ENCODE peak calls at places on chromosome 5, in four cellular contexts. Z, F, L and Y are unnamed samples.

GRCh38 chr5:145162641-145163040 is 672.5 kb downstream of the PRELID2 start:
- DNase-seq in Z (no peak), F (no peak), L (no peak), Y (no peak)

GRCh38 chr5:107670927-107671741 is at the start of gene EFNA5:
- DNase-seq in Z (no peak), F (no peak), L (peak), Y (peak)

GRCh38 chr5:172887735-172888134 is 53.7 kb downstream of the ERGIC1 start:
- DNase-seq in Z (no peak), F (no peak), L (peak), Y (no peak)

GRCh38 chr5:177538876-177539275 is 15.5 kb downstream of the FAM193B start:
- DNase-seq in Z (no peak), F (no peak), L (no peak), Y (no peak)

GRCh38 chr5:60843693-60844428 is at the start of gene ELOVL7:
- DNase-seq in Z (peak), F (peak), L (peak), Y (peak)

GRCh38 chr5:146947181-146947941 is 68.8 kb upstream of the PPP2R2B start:
- DNase-seq in Z (no peak), F (peak), L (peak), Y (no peak)

GRCh38 chr5:75839547-75839946 is 122.3 kb upstream of the POC5 start:
- DNase-seq in Z (no peak), F (no peak), L (no peak), Y (no peak)

GRCh38 chr5:159905496-159905895 is 10.8 kb upstream of the ADRA1B start:
- DNase-seq in Z (no peak), F (no peak), L (peak), Y (no peak)

GRCh38 chr5:153959134-153959957 is 79.4 kb downstream of the FAM114A2 start:
- DNase-seq in Z (peak), F (peak), L (peak), Y (peak)

GRCh38 chr5:56476487-56476856 is 243.3 kb upstream of the ANKRD55 start:
- DNase-seq in Z (no peak), F (no peak), L (no peak), Y (no peak)
- H3K4ac ChIP-seq in Z (no peak), F (no peak), L (no peak), Y (no peak)

DNA sequence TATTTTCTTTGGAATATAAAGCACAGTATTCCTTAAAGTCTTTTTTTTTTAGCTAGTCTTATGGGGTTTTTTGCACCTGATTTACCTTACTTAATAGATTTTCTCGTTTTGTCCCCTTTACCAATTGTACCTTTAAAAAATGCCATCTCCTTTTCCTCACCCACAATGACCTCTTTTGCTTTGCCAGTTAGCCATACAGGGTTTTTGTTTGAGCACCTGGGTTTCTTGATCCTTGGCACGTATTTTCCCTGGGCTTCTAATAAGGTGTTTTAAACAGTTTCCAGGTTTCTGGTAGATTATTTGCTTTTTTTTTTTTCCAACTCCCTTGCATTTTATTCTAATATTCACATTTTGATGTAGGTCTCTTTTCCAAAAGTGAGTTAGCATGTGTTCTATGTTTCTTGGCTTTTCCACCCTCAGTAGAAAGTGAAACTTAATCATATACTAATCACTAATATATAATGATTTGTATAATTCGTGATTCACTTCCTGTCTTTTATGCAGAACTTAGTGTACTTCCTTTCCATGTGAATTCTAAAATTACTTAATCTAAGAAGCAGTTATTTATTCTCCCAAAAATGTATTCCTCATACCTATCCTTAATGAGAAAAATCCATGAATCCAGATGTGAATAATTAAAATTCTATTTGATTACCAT is 673.9 kb upstream of the RGMB start:
- DNase-seq in Z (no peak), F (no peak), L (no peak), Y (no peak)
- H3K4ac ChIP-seq in Z (no peak), F (no peak), L (no peak), Y (no peak)

GRCh38 chr5:168301593-168302388 is 10.3 kb downstream of the WWC1 start:
- DNase-seq in Z (no peak), F (no peak), L (no peak), Y (no peak)

GRCh38 chr5:168296687-168297086 is 5.2 kb downstream of the WWC1 start:
- DNase-seq in Z (no peak), F (no peak), L (no peak), Y (no peak)

GRCh38 chr5:168299372-168299771 is 7.9 kb downstream of the WWC1 start:
- DNase-seq in Z (no peak), F (no peak), L (no peak), Y (no peak)

GRCh38 chr5:168300377-168301182 is 9.1 kb downstream of the WWC1 start:
- DNase-seq in Z (no peak), F (no peak), L (no peak), Y (no peak)

GRCh38 chr5:168298949-168299348 is 7.5 kb downstream of the WWC1 start:
- DNase-seq in Z (no peak), F (no peak), L (no peak), Y (no peak)
- H3K4ac ChIP-seq in Z (no peak), F (no peak), L (no peak), Y (no peak)

DNA sequence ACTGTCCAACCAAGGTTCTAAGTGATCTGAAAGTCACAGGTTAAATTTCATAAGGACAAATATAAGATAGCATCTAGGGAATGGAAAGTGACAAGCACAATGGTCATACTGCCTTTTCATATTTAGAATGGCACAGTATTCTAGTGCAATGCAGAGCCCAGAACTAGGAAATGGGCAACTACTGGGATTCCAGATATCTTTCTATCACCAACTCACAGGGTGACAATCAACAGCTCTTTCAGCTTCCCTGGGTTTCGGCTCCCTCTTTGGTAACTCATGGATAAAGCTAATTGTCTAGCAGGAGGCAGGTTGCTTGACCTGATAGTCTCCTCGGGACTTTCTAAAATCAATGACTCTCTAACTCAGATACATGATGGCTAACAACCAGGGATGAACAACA is 60.4 kb downstream of the NR3C1 start:
- DNase-seq in Z (no peak), F (no peak), L (no peak), Y (no peak)
- H3K4ac ChIP-seq in Z (no peak), F (no peak), L (no peak), Y (no peak)

GRCh38 chr5:9658726-9659125 is 28.6 kb upstream of the TAS2R1 start:
- DNase-seq in Z (no peak), F (no peak), L (no peak), Y (no peak)
- H3K4ac ChIP-seq in Z (no peak), F (no peak), L (no peak), Y (no peak)

DNA sequence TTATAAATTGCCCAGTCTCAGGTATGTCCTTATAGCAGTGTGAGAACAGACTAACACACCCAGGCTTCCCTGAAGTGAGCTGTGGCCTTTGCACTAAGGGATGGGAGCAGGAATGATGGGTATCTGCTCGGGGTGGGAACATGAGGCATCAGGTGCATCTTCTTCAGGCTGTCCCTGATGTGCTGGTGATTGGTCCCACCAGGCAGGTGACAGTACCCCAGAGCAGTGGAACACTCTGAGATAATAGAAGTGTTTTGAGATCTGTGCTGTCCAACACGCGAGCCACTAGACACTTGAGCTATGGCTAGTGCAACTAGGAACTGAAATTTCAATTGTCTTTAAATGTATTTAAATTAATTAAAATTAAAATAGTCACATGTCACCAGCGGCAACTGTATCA is 12.8 kb upstream of the MED10 start:
- DNase-seq in Z (no peak), F (no peak), L (no peak), Y (no peak)
- H3K4ac ChIP-seq in Z (no peak), F (no peak), L (no peak), Y (no peak)

DNA sequence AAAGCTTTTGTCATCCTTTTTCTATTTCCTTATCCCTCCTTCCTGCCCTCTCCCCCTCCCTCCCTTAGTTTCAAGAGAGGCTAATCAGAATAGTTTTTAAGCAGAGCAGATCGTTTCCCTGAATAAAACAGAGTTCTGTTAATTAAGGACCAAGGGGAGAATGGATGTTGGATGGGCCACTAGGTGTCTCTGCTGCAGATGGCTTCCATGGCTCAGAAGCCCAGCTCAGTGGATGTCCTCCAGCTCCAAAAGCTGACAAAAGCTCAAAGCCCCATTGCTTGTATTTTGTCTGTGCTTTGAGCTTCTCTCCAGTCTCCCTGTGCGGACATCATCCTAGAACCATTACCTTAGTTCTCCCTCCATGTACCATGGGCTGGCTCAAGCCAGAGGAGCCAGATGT is 21.0 kb upstream of the NPR3 start:
- DNase-seq in Z (no peak), F (no peak), L (no peak), Y (no peak)
- H3K4ac ChIP-seq in Z (no peak), F (no peak), L (no peak), Y (no peak)

GRCh38 chr5:429453-430188 is 13.4 kb upstream of the EXOC3 start:
- DNase-seq in Z (no peak), F (no peak), L (no peak), Y (peak)
- H3K4ac ChIP-seq in Z (no peak), F (no peak), L (no peak), Y (no peak)

GRCh38 chr5:95684361-95684760 is 1.6 kb upstream of the SPATA9 start:
- DNase-seq in Z (no peak), F (no peak), L (no peak), Y (no peak)

GRCh38 chr5:95686661-95687060 is 3.9 kb upstream of the SPATA9 start:
- DNase-seq in Z (no peak), F (no peak), L (peak), Y (no peak)

GRCh38 chr5:95682891-95683290 is at the start of gene SPATA9:
- DNase-seq in Z (no peak), F (no peak), L (no peak), Y (no peak)
- H3K4ac ChIP-seq in Z (no peak), F (no peak), L (no peak), Y (no peak)